ENCODE peak calls at places on chromosomes 3 and 15, in ten cellular contexts. B, P, X, U, T, C, K, A, R and Y are unnamed samples.

GRCh38 chr15:78944669-78945407 is at the start of gene CTSH:
- DNase-seq in B (peak), P (peak), X (no peak), U (peak), T (no peak), C (peak), K (no peak), A (no peak), R (peak), Y (no peak)

GRCh38 chr3:144499346-144499745 is 527.7 kb downstream of the DIPK2A start:
- DNase-seq in B (no peak), P (no peak), X (no peak), U (no peak), T (no peak), C (peak), K (no peak), A (no peak), R (no peak), Y (no peak)

GRCh38 chr3:154430014-154430413 is at the start of gene GPR149:
- DNase-seq in B (no peak), P (no peak), X (no peak), U (no peak), T (no peak), C (no peak), K (no peak), A (no peak), R (no peak), Y (no peak)

GRCh38 chr15:39598186-39598850 is 17.4 kb downstream of the THBS1 start:
- DNase-seq in B (no peak), P (no peak), X (no peak), U (no peak), T (peak), C (no peak), K (no peak), A (no peak), R (no peak), Y (no peak)

GRCh38 chr3:172274906-172275305 is 173.3 kb downstream of the GHSR start:
- DNase-seq in B (no peak), P (no peak), X (no peak), U (no peak), T (no peak), C (no peak), K (no peak), A (no peak), R (peak), Y (no peak)

GRCh38 chr3:9786825-9787654 is 5.2 kb downstream of the TADA3 start:
- DNase-seq in B (no peak), P (no peak), X (no peak), U (no peak), T (no peak), C (no peak), K (no peak), A (no peak), R (no peak), Y (no peak)

GRCh38 chr15:64035525-64035924 is 10.8 kb downstream of the DAPK2 start:
- DNase-seq in B (no peak), P (no peak), X (no peak), U (no peak), T (no peak), C (no peak), K (no peak), A (no peak), R (no peak), Y (no peak)

GRCh38 chr3:171049831-171050444 is 23.4 kb upstream of the SLC2A2 start:
- DNase-seq in B (peak), P (peak), X (no peak), U (peak), T (peak), C (peak), K (no peak), A (peak), R (peak), Y (no peak)

GRCh38 chr3:50617096-50617791 is at the start of gene MAPKAPK3:
- DNase-seq in B (peak), P (peak), X (no peak), U (no peak), T (no peak), C (peak), K (no peak), A (no peak), R (peak), Y (no peak)

GRCh38 chr3:55746808-55747413 is 259.8 kb upstream of the WNT5A start:
- DNase-seq in B (no peak), P (no peak), X (no peak), U (no peak), T (peak), C (peak), K (no peak), A (no peak), R (peak), Y (no peak)

GRCh38 chr15:41423979-41424659 is 7.2 kb downstream of the RTF1 start:
- DNase-seq in B (no peak), P (no peak), X (no peak), U (no peak), T (no peak), C (peak), K (no peak), A (no peak), R (no peak), Y (no peak)

GRCh38 chr3:31579828-31580227 is 47.1 kb downstream of the STT3B start:
- DNase-seq in B (no peak), P (no peak), X (no peak), U (no peak), T (no peak), C (no peak), K (no peak), A (no peak), R (no peak), Y (no peak)

GRCh38 chr3:107598926-107599754 is 76.4 kb downstream of the BBX start:
- DNase-seq in B (peak), P (no peak), X (no peak), U (peak), T (peak), C (peak), K (peak), A (no peak), R (peak), Y (no peak)

GRCh38 chr15:81767076-81767475 is 278.7 kb downstream of the MEX3B start:
- DNase-seq in B (no peak), P (no peak), X (no peak), U (no peak), T (no peak), C (no peak), K (no peak), A (no peak), R (no peak), Y (no peak)

GRCh38 chr15:27889258-27889657 is 209.9 kb downstream of the OCA2 start:
- DNase-seq in B (no peak), P (no peak), X (no peak), U (no peak), T (no peak), C (no peak), K (no peak), A (no peak), R (no peak), Y (no peak)

GRCh38 chr15:77654975-77655374 is 22.3 kb upstream of the LINGO1 start:
- DNase-seq in B (no peak), P (peak), X (no peak), U (no peak), T (no peak), C (no peak), K (no peak), A (no peak), R (peak), Y (no peak)

GRCh38 chr3:150528359-150528797 is 17.9 kb downstream of the SERP1 start:
- DNase-seq in B (no peak), P (no peak), X (no peak), U (no peak), T (peak), C (peak), K (no peak), A (no peak), R (peak), Y (no peak)

GRCh38 chr3:24164967-24165366 is 219.9 kb downstream of the NR1D2 start:
- DNase-seq in B (no peak), P (no peak), X (no peak), U (no peak), T (no peak), C (no peak), K (no peak), A (no peak), R (no peak), Y (no peak)

GRCh38 chr3:185687479-185687878 is 101.4 kb downstream of the SENP2 start:
- DNase-seq in B (no peak), P (no peak), X (no peak), U (no peak), T (no peak), C (no peak), K (no peak), A (no peak), R (no peak), Y (peak)

GRCh38 chr15:66567897-66568296 is 2.1 kb upstream of the LCTL start:
- DNase-seq in B (no peak), P (no peak), X (no peak), U (no peak), T (no peak), C (no peak), K (no peak), A (no peak), R (no peak), Y (no peak)

GRCh38 chr15:59247364-59247763 is 40.7 kb downstream of the LDHAL6B start:
- DNase-seq in B (peak), P (no peak), X (peak), U (peak), T (peak), C (peak), K (peak), A (peak), R (peak), Y (peak)

GRCh38 chr15:59249816-59250215 is 43.2 kb downstream of the LDHAL6B start:
- DNase-seq in B (no peak), P (no peak), X (no peak), U (no peak), T (no peak), C (peak), K (no peak), A (no peak), R (no peak), Y (no peak)

GRCh38 chr15:59252137-59252536 is 45.5 kb downstream of the LDHAL6B start:
- DNase-seq in B (no peak), P (no peak), X (no peak), U (no peak), T (no peak), C (peak), K (no peak), A (no peak), R (no peak), Y (no peak)

GRCh38 chr15:59250249-59250648 is 43.6 kb downstream of the LDHAL6B start:
- DNase-seq in B (no peak), P (no peak), X (no peak), U (no peak), T (no peak), C (no peak), K (no peak), A (no peak), R (no peak), Y (no peak)

DNA sequence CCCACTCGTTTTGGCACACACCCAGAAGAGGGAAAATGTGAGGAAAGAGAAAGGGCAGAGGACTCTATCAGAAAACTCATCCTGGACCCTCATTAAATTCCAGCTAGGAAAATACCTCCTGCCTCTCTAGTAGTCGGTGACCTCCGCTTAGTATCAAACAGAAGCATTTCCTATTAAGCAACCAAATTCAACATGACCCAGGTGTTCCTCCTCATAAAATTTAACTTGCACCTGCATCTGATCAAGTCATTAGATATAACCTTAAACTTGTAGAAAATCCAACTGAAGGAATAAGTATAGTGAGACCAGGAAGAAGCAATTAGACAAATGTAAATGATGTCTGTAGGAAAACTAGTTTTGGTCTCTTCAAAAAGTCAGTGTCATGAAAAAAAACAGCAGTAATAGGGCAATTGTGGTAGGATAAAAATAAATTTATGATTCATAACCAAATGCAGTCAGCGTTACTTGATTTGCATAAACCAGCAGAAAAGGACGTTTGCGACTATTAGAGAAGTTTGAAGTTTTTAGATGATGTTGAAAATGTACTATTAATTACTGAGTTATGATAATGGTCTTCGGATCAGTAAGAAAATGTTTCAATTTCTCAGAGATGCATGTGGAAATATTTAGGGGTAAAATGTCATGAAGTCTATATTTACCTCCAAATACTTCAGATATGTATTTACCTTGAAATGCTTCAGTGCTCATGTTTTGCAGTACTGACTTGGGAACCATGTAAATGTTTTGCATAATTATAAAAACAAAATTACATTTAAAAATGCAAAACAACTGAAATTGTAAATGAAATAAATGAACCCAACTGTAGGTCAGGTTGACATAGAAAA is 44.6 kb downstream of the LDHAL6B start:
- DNase-seq in B (no peak), P (no peak), X (no peak), U (no peak), T (no peak), C (peak), K (no peak), A (no peak), R (no peak), Y (no peak)
- H3K4me3 ChIP-seq in B (no peak), P (no peak), X (no peak), U (no peak), T (no peak), C (peak), K (no peak), A (no peak), R (no peak), Y (no peak)

DNA sequence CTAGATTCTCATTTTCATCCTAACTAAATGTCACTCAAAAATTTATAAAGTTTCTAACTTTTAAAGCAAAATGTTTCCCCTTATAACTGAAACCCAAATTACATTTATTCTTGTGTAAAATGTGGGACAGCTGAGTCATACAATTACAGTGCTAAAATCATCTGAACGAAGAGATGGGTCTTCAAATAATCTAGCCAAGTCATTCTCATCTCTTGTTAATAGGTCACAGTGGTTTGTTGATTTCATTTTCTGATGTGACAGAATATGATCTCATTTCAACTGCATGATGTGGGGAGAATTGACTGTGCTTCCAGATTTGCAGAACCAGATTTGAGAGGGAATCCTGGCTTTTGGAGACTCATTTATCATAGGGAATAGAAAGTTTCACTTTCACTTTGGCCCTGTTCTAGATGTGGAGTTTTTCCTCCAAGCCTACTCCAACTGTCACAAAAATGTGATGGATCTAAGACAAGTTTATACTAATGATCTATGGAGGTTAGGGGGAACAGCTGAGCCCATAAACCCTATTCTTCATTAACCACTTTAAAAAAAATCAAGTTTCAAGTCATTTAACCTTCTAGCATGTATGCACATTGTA is 685.0 kb downstream of the PDCD6IP start:
- DNase-seq in B (no peak), P (no peak), X (no peak), U (no peak), T (no peak), C (no peak), K (no peak), A (no peak), R (no peak), Y (no peak)
- H3K4me3 ChIP-seq in B (peak), P (no peak), X (no peak), U (peak), T (no peak), C (no peak), K (no peak), A (no peak), R (peak), Y (no peak)

GRCh38 chr3:60274646-60275045 is 976.6 kb downstream of the FHIT start:
- DNase-seq in B (no peak), P (no peak), X (no peak), U (no peak), T (no peak), C (no peak), K (no peak), A (no peak), R (no peak), Y (no peak)

GRCh38 chr3:60276615-60277014 is 974.6 kb downstream of the FHIT start:
- DNase-seq in B (no peak), P (no peak), X (no peak), U (no peak), T (no peak), C (no peak), K (no peak), A (no peak), R (no peak), Y (no peak)

GRCh38 chr3:60269829-60270266 is 981.4 kb downstream of the FHIT start:
- DNase-seq in B (no peak), P (no peak), X (no peak), U (no peak), T (no peak), C (no peak), K (no peak), A (no peak), R (no peak), Y (no peak)

GRCh38 chr3:60277376-60277800 is 973.9 kb downstream of the FHIT start:
- DNase-seq in B (no peak), P (no peak), X (no peak), U (no peak), T (no peak), C (no peak), K (no peak), A (no peak), R (peak), Y (no peak)

DNA sequence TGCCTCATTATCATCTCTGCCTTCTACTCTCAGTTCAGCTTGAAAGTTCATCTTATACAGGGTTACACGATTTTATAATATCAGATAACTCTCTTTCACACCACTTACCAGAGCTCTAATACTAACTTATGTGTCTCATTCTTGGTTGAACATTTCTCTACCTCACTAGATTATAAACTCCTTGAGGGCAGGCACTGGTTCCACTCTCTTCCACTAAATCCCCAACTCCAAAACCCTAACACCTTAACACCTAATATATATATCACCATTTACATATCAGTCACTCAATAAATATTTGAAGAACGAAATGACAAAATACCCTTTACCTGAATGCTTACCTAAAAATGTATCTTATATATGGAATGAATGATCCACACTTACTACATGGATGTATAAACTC is 977.2 kb downstream of the FHIT start:
- DNase-seq in B (no peak), P (no peak), X (no peak), U (no peak), T (no peak), C (no peak), K (no peak), A (no peak), R (no peak), Y (no peak)
- H3K4me3 ChIP-seq in B (no peak), P (no peak), X (no peak), U (no peak), T (no peak), C (no peak), K (no peak), A (no peak), R (no peak), Y (no peak)

GRCh38 chr3:52270252-52270754 is 8.1 kb downstream of the WDR82 start:
- DNase-seq in B (no peak), P (no peak), X (no peak), U (no peak), T (no peak), C (no peak), K (no peak), A (no peak), R (no peak), Y (no peak)
- H3K4me3 ChIP-seq in B (no peak), P (no peak), X (no peak), U (peak), T (no peak), C (no peak), K (no peak), A (no peak), R (no peak), Y (no peak)

GRCh38 chr3:193556841-193557240 is 2.1 kb upstream of the ATP13A4 start:
- DNase-seq in B (no peak), P (no peak), X (no peak), U (no peak), T (no peak), C (no peak), K (no peak), A (no peak), R (no peak), Y (no peak)

GRCh38 chr3:193560870-193561269 is 6.2 kb upstream of the ATP13A4 start:
- DNase-seq in B (no peak), P (no peak), X (no peak), U (no peak), T (no peak), C (no peak), K (no peak), A (no peak), R (peak), Y (no peak)

GRCh38 chr3:193559100-193559499 is 4.4 kb upstream of the ATP13A4 start:
- DNase-seq in B (no peak), P (no peak), X (no peak), U (no peak), T (peak), C (no peak), K (no peak), A (no peak), R (no peak), Y (no peak)

GRCh38 chr3:193563429-193563828 is 8.7 kb upstream of the ATP13A4 start:
- DNase-seq in B (no peak), P (no peak), X (no peak), U (no peak), T (no peak), C (no peak), K (no peak), A (no peak), R (no peak), Y (no peak)

DNA sequence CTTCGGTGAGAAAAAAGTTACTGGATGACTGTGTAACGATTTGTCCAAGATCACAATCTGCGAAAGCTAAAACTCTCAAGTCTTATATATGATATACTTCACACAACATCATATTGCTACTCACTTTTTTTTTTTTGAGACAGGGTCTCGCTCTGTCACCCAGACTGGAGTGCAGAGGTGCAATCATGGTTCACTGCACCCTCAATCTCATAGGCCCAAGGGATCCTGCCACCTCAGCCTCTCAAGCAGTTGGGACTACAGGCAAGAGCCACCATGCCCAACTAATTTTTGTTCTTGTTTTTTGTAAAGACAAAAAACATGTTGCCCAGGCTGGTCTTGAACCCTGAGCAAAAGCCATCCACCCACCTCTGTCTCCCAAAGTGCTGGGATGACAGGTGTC is 5.4 kb upstream of the ATP13A4 start:
- DNase-seq in B (no peak), P (no peak), X (no peak), U (no peak), T (no peak), C (peak), K (no peak), A (no peak), R (no peak), Y (no peak)
- H3K4me3 ChIP-seq in B (no peak), P (no peak), X (no peak), U (no peak), T (no peak), C (no peak), K (no peak), A (no peak), R (no peak), Y (no peak)

GRCh38 chr3:138594935-138595259 is 837 bp upstream of the CEP70 start:
- DNase-seq in B (no peak), P (no peak), X (no peak), U (no peak), T (no peak), C (no peak), K (no peak), A (no peak), R (no peak), Y (no peak)
- H3K4me3 ChIP-seq in B (peak), P (peak), X (no peak), U (peak), T (no peak), C (no peak), K (no peak), A (peak), R (peak), Y (peak)

GRCh38 chr15:62068787-62069170 is 2.0 kb downstream of the C2CD4A start:
- DNase-seq in B (no peak), P (no peak), X (no peak), U (no peak), T (no peak), C (no peak), K (no peak), A (no peak), R (no peak), Y (no peak)
- H3K4me3 ChIP-seq in B (peak), P (peak), X (no peak), U (peak), T (no peak), C (peak), K (no peak), A (peak), R (peak), Y (no peak)

GRCh38 chr3:189304465-189305341 is 132.9 kb downstream of the TPRG1 start:
- DNase-seq in B (no peak), P (peak), X (no peak), U (no peak), T (no peak), C (peak), K (no peak), A (no peak), R (peak), Y (no peak)
- H3K4me3 ChIP-seq in B (no peak), P (no peak), X (no peak), U (no peak), T (no peak), C (no peak), K (no peak), A (no peak), R (no peak), Y (no peak)